ENCODE peak calls at places on chromosomes 7 and 10, in eight cellular contexts. P, U, S, O, F, T, M and L are unnamed samples.

GRCh38 chr7:20350518-20350951 is 19.8 kb downstream of the ITGB8 start:
- DNase-seq in O (peak; percentile 23), U (no peak), P (peak; percentile 70), S (no peak), M (no peak), F (peak; percentile 78), T (peak; percentile 42), L (no peak)

GRCh38 chr10:78960316-78960800 is 108.4 kb upstream of the ZMIZ1 start:
- DNase-seq in S (no peak), F (peak; percentile 66), M (no peak), T (peak; percentile 95), U (no peak), O (peak; percentile 89), P (peak; percentile 96), L (peak; percentile 68)

GRCh38 chr7:131636092-131636491 is 79.7 kb upstream of the PODXL start:
- DNase-seq in U (no peak), O (no peak), M (no peak), S (no peak), P (no peak), F (no peak), T (no peak), L (no peak)

GRCh38 chr10:116469437-116469836 is 41.8 kb downstream of the PNLIPRP3 start:
- DNase-seq in U (no peak), T (peak; percentile 7), S (no peak), M (no peak), P (no peak), F (no peak), O (no peak), L (no peak)

GRCh38 chr10:72875250-72876055 is 18.1 kb upstream of the OIT3 start:
- DNase-seq in P (no peak), M (peak; percentile 33), T (no peak), O (peak; percentile 34), F (no peak), U (peak; percentile 12), S (no peak), L (no peak)

GRCh38 chr7:1312098-1313070 is 79.7 kb downstream of the UNCX start:
- DNase-seq in U (no peak), S (no peak), P (peak; percentile 30), M (no peak), F (no peak), O (no peak), T (no peak), L (no peak)

GRCh38 chr10:5584895-5585516 is 60.2 kb downstream of the CALML3 start:
- DNase-seq in M (peak; percentile 68), F (no peak), U (peak; percentile 86), P (peak; percentile 52), O (peak; percentile 89), T (peak; percentile 97), S (no peak), L (peak; percentile 36)

GRCh38 chr7:50679218-50680007 is 103.3 kb downstream of the GRB10 start:
- DNase-seq in M (peak; percentile 52), P (no peak), S (peak; percentile 27), T (peak; percentile 12), F (no peak), U (peak; percentile 18), O (peak; percentile 57), L (no peak)

GRCh38 chr10:132418520-132419416 is 21.8 kb downstream of the PWWP2B start:
- DNase-seq in S (peak; percentile 57), U (peak; percentile 49), M (no peak), O (no peak), P (no peak), T (no peak), F (no peak), L (peak; percentile 81)

GRCh38 chr10:6135039-6135438 is 46.2 kb downstream of the RBM17 start:
- DNase-seq in S (no peak), O (no peak), U (no peak), F (no peak), T (no peak), P (no peak), M (peak; percentile 48), L (no peak)

GRCh38 chr7:43591551-43592180 is 8.8 kb downstream of the STK17A start:
- DNase-seq in U (no peak), P (no peak), T (peak; percentile 55), F (no peak), O (peak; percentile 34), S (no peak), M (no peak), L (no peak)

GRCh38 chr7:29359480-29360093 is 165.0 kb downstream of the CHN2 start:
- DNase-seq in M (no peak), P (no peak), F (no peak), U (no peak), O (no peak), T (no peak), S (no peak), L (no peak)

GRCh38 chr7:133330085-133330484 is 77.2 kb downstream of the EXOC4 start:
- DNase-seq in O (no peak), S (no peak), U (no peak), T (no peak), F (no peak), P (no peak), M (no peak), L (no peak)

GRCh38 chr10:72104472-72105097 is 16.2 kb upstream of the SPOCK2 start:
- DNase-seq in M (no peak), O (peak; percentile 67), S (no peak), P (no peak), T (no peak), F (no peak), U (no peak), L (no peak)

GRCh38 chr7:50962281-50962883 is 179.7 kb upstream of the GRB10 start:
- DNase-seq in M (no peak), P (no peak), T (no peak), U (no peak), S (no peak), F (no peak), O (no peak), L (no peak)

GRCh38 chr7:137609500-137609899 is 237.3 kb downstream of the DGKI start:
- DNase-seq in M (no peak), P (no peak), U (no peak), O (peak; percentile 24), F (no peak), T (no peak), S (no peak), L (no peak)

GRCh38 chr7:47890125-47890524 is 58.1 kb downstream of the PKD1L1 start:
- DNase-seq in T (no peak), S (no peak), P (no peak), O (no peak), F (no peak), M (no peak), U (no peak), L (peak; percentile 27)